ENCODE peak calls at places on chromosome 14, in four cellular contexts. P, A, I and U are unnamed samples.

GRCh38 chr14:100715803-100716202 is 10.9 kb upstream of the DLK1 start:
- DNase-seq in A (no peak), I (no peak), P (no peak), U (no peak)

GRCh38 chr14:76191297-76191696 is 39.6 kb downstream of the GPATCH2L start:
- DNase-seq in A (no peak), I (no peak), P (no peak), U (no peak)

GRCh38 chr14:43872752-43873655 is 634.1 kb downstream of the FSCB start:
- DNase-seq in A (no peak), I (peak), P (no peak), U (no peak)

GRCh38 chr14:101854366-101854765 is 92.9 kb downstream of the PPP2R5C start:
- DNase-seq in I (no peak), A (no peak), P (no peak), U (no peak)

GRCh38 chr14:34496679-34497513 is 34.9 kb upstream of the SPTSSA start:
- DNase-seq in I (peak), P (peak), A (no peak), U (no peak)

GRCh38 chr14:39558525-39558924 is 126.3 kb upstream of the FBXO33 start:
- DNase-seq in A (no peak), I (no peak), P (no peak), U (no peak)

GRCh38 chr14:80264698-80265097 is 53.4 kb upstream of the DIO2 start:
- DNase-seq in A (no peak), P (no peak), I (no peak), U (no peak)

GRCh38 chr14:50800032-50800431 is 30.9 kb downstream of the NIN start:
- DNase-seq in P (no peak), A (no peak), I (no peak), U (no peak)

GRCh38 chr14:99136047-99136400 is 136.0 kb downstream of the BCL11B start:
- DNase-seq in P (no peak), I (no peak), A (no peak), U (no peak)

GRCh38 chr14:90611936-90612335 is 204.3 kb downstream of the TTC7B start:
- DNase-seq in I (no peak), A (no peak), P (no peak), U (no peak)

GRCh38 chr14:90177537-90178189 is 78.7 kb upstream of the PSMC1 start:
- DNase-seq in I (no peak), P (no peak), A (no peak), U (no peak)

GRCh38 chr14:85279407-85279806 is 250.5 kb upstream of the FLRT2 start:
- DNase-seq in P (no peak), A (no peak), I (no peak), U (no peak)

GRCh38 chr14:85276829-85277228 is 253.1 kb upstream of the FLRT2 start:
- DNase-seq in I (no peak), A (no peak), P (no peak), U (no peak)

GRCh38 chr14:85281921-85282320 is 248.0 kb upstream of the FLRT2 start:
- DNase-seq in P (no peak), A (no peak), I (no peak), U (no peak)

GRCh38 chr14:85280074-85280473 is 249.9 kb upstream of the FLRT2 start:
- DNase-seq in I (no peak), A (no peak), P (no peak), U (no peak)
- TF ChIP-seq SP1 in I (no peak), A (no peak), P (no peak), U (no peak)

GRCh38 chr14:45083979-45084722 is at the start of gene PRPF39:
- DNase-seq in P (peak), A (peak), I (peak), U (peak)
- TF ChIP-seq BHLHE40 in P (peak), A (no peak), I (peak), U (no peak)

GRCh38 chr14:92524603-92525185 is 11.1 kb downstream of the RIN3 start:
- DNase-seq in I (no peak), A (no peak), P (no peak), U (no peak)
- TF ChIP-seq FOXM1 in I (no peak), A (no peak), P (no peak), U (no peak)

DNA sequence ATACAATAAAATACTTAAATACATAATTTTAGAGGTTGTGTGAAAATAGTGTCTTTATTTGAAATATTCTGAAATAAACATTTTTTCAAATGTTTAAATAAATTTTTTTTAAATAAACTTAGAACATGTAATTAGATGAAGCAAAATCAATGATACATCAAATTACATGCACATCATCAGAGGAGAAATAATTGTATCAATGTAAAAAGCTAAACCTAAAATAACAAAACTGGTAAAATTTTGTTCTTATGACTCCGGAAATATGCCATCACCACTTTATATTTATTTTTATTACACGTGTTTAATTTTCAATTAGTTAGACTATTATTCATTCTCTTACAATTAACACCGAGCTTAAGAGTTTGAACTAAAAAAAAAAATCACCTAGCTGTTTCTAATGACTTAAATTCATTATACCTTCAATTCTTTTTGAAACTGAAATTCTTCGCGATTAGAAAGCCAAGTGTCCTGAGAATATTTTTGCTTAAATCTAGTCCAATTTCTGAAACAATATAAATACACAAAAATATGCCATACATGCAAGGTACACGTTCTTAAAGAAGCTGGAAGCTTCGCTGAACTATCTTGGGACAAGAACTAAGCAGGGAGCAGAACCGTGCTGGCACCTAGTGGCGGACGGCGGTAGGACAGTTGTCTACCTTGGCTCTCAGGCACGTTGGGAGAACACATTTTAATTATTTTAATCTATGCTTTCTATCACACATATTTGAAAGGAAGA is 230.5 kb downstream of the SLC25A21 start:
- DNase-seq in P (peak), I (peak), A (no peak), U (peak)
- TF ChIP-seq SP1 in P (no peak), I (no peak), A (no peak), U (no peak)

DNA sequence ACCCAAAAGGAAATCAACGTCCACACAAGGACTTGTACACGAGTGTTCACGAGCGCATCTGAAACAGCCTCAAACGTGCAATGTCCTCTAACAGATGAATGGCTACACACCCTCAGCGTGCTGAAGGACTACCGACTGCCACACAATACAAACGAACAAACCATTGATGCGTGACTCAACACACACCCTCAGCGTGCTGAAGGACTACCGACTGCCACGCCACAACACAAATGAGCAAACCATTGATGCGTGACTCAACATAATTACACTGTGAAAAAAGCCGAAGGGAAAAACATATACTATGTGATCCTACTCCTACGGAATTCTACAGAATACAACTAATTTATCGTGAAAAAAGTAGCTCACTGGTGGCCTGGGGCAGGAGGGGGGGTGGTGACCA is 25.1 kb upstream of the BTBD6 start:
- DNase-seq in I (no peak), A (no peak), P (no peak), U (no peak)
- TF ChIP-seq BHLHE40 in I (no peak), A (no peak), P (no peak), U (no peak)